ENCODE peak calls at places on chromosomes 2 and 18, in seven cellular contexts. F is Karpas-422; L is effector CD4-positive, alpha-beta T cell; C is central memory CD4-positive, alpha-beta T cell; U is stimulated activated CD8-positive, alpha-beta memory T cell treated with anti-CD3 and anti-CD28 coated beads, Interleukin-4, amount 100 ng/mL, for 4 hours; D is sciatic nerve; V is uterus. E is an unnamed sample.

GRCh38 chr2:55961318-55961911 is 37.8 kb upstream of the EFEMP1 start:
- DNase-seq in U (no peak), C (no peak), D (no peak), V (peak), F (peak), L (no peak), E (peak)

GRCh38 chr2:55986700-55987440 is 63.3 kb upstream of the EFEMP1 start:
- DNase-seq in V (no peak), C (no peak), L (no peak), D (no peak), F (no peak), U (no peak), E (no peak)

GRCh38 chr2:236209996-236210395 is 41.8 kb upstream of the GBX2 start:
- DNase-seq in U (no peak), C (no peak), V (no peak), D (no peak), F (no peak), L (no peak), E (no peak)

GRCh38 chr2:146037334-146037870 is 1517.5 kb upstream of the ZEB2 start:
- DNase-seq in U (no peak), C (no peak), L (no peak), F (no peak), V (no peak), D (no peak), E (no peak)

GRCh38 chr18:49038423-49038822 is 87.7 kb upstream of the SMAD7 start:
- DNase-seq in F (no peak), D (no peak), U (no peak), C (no peak), L (no peak), V (no peak), E (no peak)

GRCh38 chr2:152827944-152828343 is 109.5 kb downstream of the ARL6IP6 start:
- DNase-seq in V (no peak), F (no peak), D (no peak), C (no peak), L (no peak), U (no peak), E (no peak)

GRCh38 chr2:85154048-85154753 is 21.0 kb downstream of the TCF7L1 start:
- DNase-seq in C (no peak), V (no peak), U (no peak), L (no peak), D (no peak), F (no peak), E (no peak)

GRCh38 chr2:215879977-215880940 is 133.1 kb downstream of the MREG start:
- DNase-seq in D (no peak), U (no peak), C (no peak), L (no peak), V (no peak), F (no peak), E (no peak)

GRCh38 chr2:240247868-240248820 is 107.7 kb upstream of the OTOS start:
- DNase-seq in C (no peak), U (no peak), F (no peak), L (no peak), V (no peak), D (peak), E (no peak)

GRCh38 chr2:105384861-105385260 is 14.0 kb downstream of the FHL2 start:
- DNase-seq in L (no peak), U (no peak), F (no peak), D (no peak), C (no peak), V (no peak), E (no peak)

GRCh38 chr2:37344453-37345361 is at the start of gene QPCT:
- DNase-seq in L (peak), D (peak), F (peak), U (no peak), V (peak), C (peak), E (peak)

GRCh38 chr18:69257861-69258458 is 142.7 kb upstream of the DOK6 start:
- DNase-seq in D (no peak), C (no peak), L (no peak), F (no peak), V (no peak), U (no peak), E (no peak)

GRCh38 chr2:3635171-3636008 is 22.6 kb upstream of the ALLC start:
- DNase-seq in U (no peak), L (no peak), V (no peak), F (no peak), D (peak), C (no peak), E (no peak)

GRCh38 chr2:239372835-239373234 is 28.0 kb downstream of the HDAC4 start:
- DNase-seq in D (peak), U (no peak), V (no peak), L (no peak), C (no peak), F (no peak), E (no peak)

GRCh38 chr2:42286268-42286946 is 74.6 kb downstream of the COX7A2L start:
- DNase-seq in U (no peak), C (no peak), F (no peak), D (no peak), L (no peak), V (no peak), E (no peak)

GRCh38 chr2:178072383-178073301 is at the start of gene PDE11A:
- DNase-seq in D (peak), C (no peak), F (no peak), V (peak), U (no peak), L (no peak), E (peak)

GRCh38 chr2:226185613-226186211 is 613.9 kb downstream of the IRS1 start:
- DNase-seq in L (no peak), V (no peak), C (no peak), D (no peak), F (no peak), U (no peak), E (no peak)

GRCh38 chr2:235954888-235955480 is 213.2 kb downstream of the GBX2 start:
- DNase-seq in U (no peak), V (no peak), C (no peak), D (no peak), F (no peak), L (no peak), E (no peak)

GRCh38 chr18:54958711-54959625 is at the start of gene CCDC68:
- DNase-seq in V (peak), C (no peak), D (no peak), L (no peak), F (no peak), U (no peak), E (no peak)

GRCh38 chr2:12169060-12169406 is 422.6 kb downstream of the LPIN1 start:
- DNase-seq in L (no peak), F (no peak), V (peak), U (no peak), C (no peak), D (no peak), E (no peak)

GRCh38 chr2:62685986-62686625 is 19.4 kb upstream of the EHBP1 start:
- DNase-seq in V (no peak), F (peak), D (no peak), U (no peak), L (no peak), C (no peak), E (no peak)

GRCh38 chr2:218228366-218229092 is 11.5 kb downstream of the ARPC2 start:
- DNase-seq in F (no peak), U (no peak), D (no peak), L (no peak), V (no peak), C (no peak), E (no peak)

GRCh38 chr2:178730049-178730448 is 77.2 kb downstream of the TTN start:
- DNase-seq in L (no peak), D (no peak), V (no peak), U (no peak), C (no peak), F (no peak), E (no peak)

GRCh38 chr18:22279741-22280452 is 110.5 kb downstream of the GATA6 start:
- DNase-seq in C (no peak), V (no peak), F (no peak), D (no peak), U (no peak), L (no peak), E (no peak)

GRCh38 chr2:171972329-171972982 is 27.3 kb upstream of the METAP1D start:
- DNase-seq in C (no peak), U (no peak), V (no peak), L (no peak), F (no peak), D (no peak), E (no peak)

GRCh38 chr18:46452820-46453219 is 204.2 kb downstream of the LOXHD1 start:
- DNase-seq in D (no peak), V (no peak), L (no peak), F (no peak), U (no peak), C (no peak), E (no peak)

GRCh38 chr2:73260338-73260984 is 23.8 kb downstream of the FBXO41 start:
- DNase-seq in V (no peak), L (no peak), F (peak), D (no peak), C (no peak), U (no peak), E (no peak)

GRCh38 chr2:178012639-178013038 is 59.9 kb downstream of the PDE11A start:
- DNase-seq in V (no peak), D (no peak), C (no peak), U (no peak), F (no peak), L (no peak), E (no peak)

GRCh38 chr2:23486676-23487075 is 101.7 kb downstream of the KLHL29 start:
- DNase-seq in L (no peak), C (no peak), U (no peak), V (peak), F (no peak), D (peak), E (no peak)

GRCh38 chr18:51857989-51858388 is 482.0 kb upstream of the DCC start:
- DNase-seq in L (no peak), V (no peak), C (no peak), F (no peak), D (no peak), U (no peak), E (no peak)

E was measured in CD4-positive, CD25-positive, alpha-beta regulatory T cell.